ENCODE peak calls at places on chromosomes 6 and 20, in nine cellular contexts. X, D, U, T, L, H, E, R and P are unnamed samples.
A peak's percentile ranks its signal among the peaks of the same experiment; 100 is the strongest.

GRCh38 chr6:37566209-37566859 is 66.6 kb upstream of the CCDC167 start:
- DNase-seq in X (peak; percentile 63), D (peak; percentile 79), U (peak; percentile 63), T (no peak), L (peak; percentile 37), H (peak; percentile 54), E (peak; percentile 84), R (no peak), P (no peak)

GRCh38 chr6:43764767-43765166 is 5.2 kb upstream of the VEGFA start:
- DNase-seq in X (no peak), D (no peak), U (no peak), T (no peak), L (no peak), H (no peak), E (no peak), R (no peak), P (peak; percentile 20)

GRCh38 chr6:41815587-41815986 is 28.1 kb downstream of the TOMM6 start:
- DNase-seq in X (no peak), D (no peak), U (no peak), T (no peak), L (no peak), H (no peak), E (no peak), R (no peak), P (no peak)

GRCh38 chr6:133447924-133448323 is 206.8 kb downstream of the EYA4 start:
- DNase-seq in X (peak; percentile 10), D (no peak), U (peak; percentile 16), T (no peak), L (no peak), H (peak; percentile 19), E (no peak), R (peak; percentile 54), P (no peak)

GRCh38 chr6:52839124-52840055 is 1.2 kb downstream of the GSTA5 start:
- DNase-seq in X (peak; percentile 80), D (peak; percentile 59), U (peak; percentile 30), T (no peak), L (no peak), H (peak; percentile 72), E (peak; percentile 60), R (peak; percentile 78), P (peak; percentile 65)

GRCh38 chr6:34276881-34277762 is 28.3 kb upstream of the SMIM29 start:
- DNase-seq in X (no peak), D (no peak), U (no peak), T (no peak), L (peak; percentile 43), H (no peak), E (no peak), R (no peak), P (no peak)

GRCh38 chr6:47209632-47210031 is 100.1 kb downstream of the TNFRSF21 start:
- DNase-seq in X (peak; percentile 18), D (no peak), U (no peak), T (no peak), L (no peak), H (no peak), E (no peak), R (no peak), P (no peak)

GRCh38 chr20:57244221-57244585 is 22.2 kb downstream of the BMP7 start:
- DNase-seq in X (no peak), D (no peak), U (no peak), T (no peak), L (no peak), H (no peak), E (no peak), R (no peak), P (no peak)

GRCh38 chr6:30707281-30707850 is 9.7 kb downstream of the MDC1 start:
- DNase-seq in X (no peak), D (no peak), U (no peak), T (no peak), L (no peak), H (no peak), E (no peak), R (no peak), P (peak; percentile 50)

GRCh38 chr6:2630891-2631458 is 119.7 kb downstream of the MYLK4 start:
- DNase-seq in X (peak; percentile 50), D (no peak), U (no peak), T (no peak), L (no peak), H (no peak), E (no peak), R (peak; percentile 82), P (no peak)

GRCh38 chr6:88086792-88087191 is 39.2 kb downstream of the SPACA1 start:
- DNase-seq in X (no peak), D (no peak), U (no peak), T (no peak), L (no peak), H (no peak), E (no peak), R (no peak), P (peak; percentile 22)

GRCh38 chr6:19731286-19731685 is 105.9 kb upstream of the ID4 start:
- DNase-seq in X (peak; percentile 73), D (no peak), U (no peak), T (peak; percentile 48), L (no peak), H (no peak), E (no peak), R (peak; percentile 86), P (no peak)

GRCh38 chr20:10306440-10307358 is 88.1 kb downstream of the SNAP25 start:
- DNase-seq in X (peak; percentile 84), D (no peak), U (no peak), T (peak; percentile 48), L (no peak), H (peak; percentile 45), E (no peak), R (peak; percentile 89), P (no peak)

GRCh38 chr6:12288844-12289654 is 1.1 kb upstream of the EDN1 start:
- DNase-seq in X (peak; percentile 82), D (peak; percentile 70), U (peak; percentile 41), T (peak; percentile 57), L (no peak), H (peak; percentile 68), E (peak; percentile 67), R (peak; percentile 68), P (no peak)

GRCh38 chr20:62208805-62209755 is 11.0 kb downstream of the HRH3 start:
- DNase-seq in X (no peak), D (no peak), U (no peak), T (no peak), L (peak; percentile 51), H (no peak), E (no peak), R (peak; percentile 27), P (peak; percentile 48)

GRCh38 chr6:9614778-9615177 is 800.1 kb downstream of the TFAP2A start:
- DNase-seq in X (no peak), D (no peak), U (no peak), T (no peak), L (no peak), H (no peak), E (no peak), R (no peak), P (no peak)